ENCODE peak calls at places on chromosomes 2 and 18, in five cellular contexts. M is adrenal gland, H is ascending aorta, P is Caco-2, X is spleen. O is an unnamed sample. For H3K4me1, the result is how much of the 10 kb centered on the place peaks cover.

GRCh38 chr2:31822587-31822986 is 188.2 kb downstream of the MEMO1 start:
- DNase-seq in M (no peak), H (no peak), P (no peak), X (no peak), O (no peak)

GRCh38 chr2:74146929-74147728 is 583 bp downstream of the BOLA3 start:
- DNase-seq in M (peak), H (no peak), P (no peak), X (no peak), O (no peak)

GRCh38 chr2:181575650-181576025 is 81.3 kb downstream of the CERKL start:
- DNase-seq in M (no peak), H (no peak), P (no peak), X (no peak), O (no peak)

GRCh38 chr2:239391286-239392071 is 9.3 kb downstream of the HDAC4 start:
- DNase-seq in M (no peak), H (peak), P (no peak), X (peak), O (no peak)

GRCh38 chr18:23803755-23804154 is 114.5 kb downstream of the LAMA3 start:
- DNase-seq in M (no peak), H (no peak), P (no peak), X (no peak), O (no peak)

GRCh38 chr2:223306371-223306770 is 254.4 kb downstream of the KCNE4 start:
- DNase-seq in M (no peak), H (no peak), P (no peak), X (no peak), O (no peak)

GRCh38 chr2:178756843-178757242 is 50.4 kb downstream of the TTN start:
- DNase-seq in M (no peak), H (no peak), P (no peak), X (no peak), O (no peak)

GRCh38 chr18:77865853-77866252 is 616.2 kb downstream of the GALR1 start:
- DNase-seq in M (no peak), H (no peak), P (no peak), X (no peak), O (no peak)

GRCh38 chr2:12712871-12713270 is 3.9 kb upstream of the TRIB2 start:
- DNase-seq in M (no peak), H (no peak), P (no peak), X (no peak), O (no peak)

GRCh38 chr18:23872701-23873550 is 141.6 kb upstream of the TTC39C start:
- DNase-seq in M (no peak), H (no peak), P (no peak), X (no peak), O (no peak)

GRCh38 chr2:223959688-223960087 is 2.4 kb downstream of the MRPL44 start:
- DNase-seq in M (peak), H (no peak), P (no peak), X (no peak), O (no peak)

GRCh38 chr2:232927041-232927792 is 57.2 kb downstream of the SNORC start:
- DNase-seq in M (peak), H (no peak), P (no peak), X (no peak), O (peak)

GRCh38 chr2:225781991-225782390 is 382.5 kb downstream of the NYAP2 start:
- DNase-seq in M (no peak), H (no peak), P (no peak), X (no peak), O (no peak)

GRCh38 chr2:109481196-109481555 is 132.6 kb downstream of the SEPTIN10 start:
- DNase-seq in M (no peak), H (no peak), P (no peak), X (peak), O (no peak)

GRCh38 chr2:109480486-109481195 is 133.1 kb downstream of the SEPTIN10 start:
- DNase-seq in M (no peak), H (no peak), P (no peak), X (peak), O (no peak)

GRCh38 chr2:109479804-109480203 is 134.0 kb downstream of the SEPTIN10 start:
- DNase-seq in M (no peak), H (no peak), P (no peak), X (peak), O (no peak)

GRCh38 chr2:109476908-109477441 is 136.8 kb downstream of the SEPTIN10 start:
- DNase-seq in M (no peak), H (no peak), P (no peak), X (peak), O (no peak)

GRCh38 chr2:109478906-109479493 is 134.8 kb downstream of the SEPTIN10 start:
- DNase-seq in M (no peak), H (no peak), P (no peak), X (peak), O (no peak)
- H3K4me1 ChIP-seq in M (under half), H (under half), P (under half), X (under half), O (under half)

GRCh38 chr2:197135806-197136205 is 174.8 kb downstream of the ANKRD44 start:
- DNase-seq in M (no peak), H (no peak), P (no peak), X (no peak), O (no peak)
- H3K4me1 ChIP-seq in M (under half), H (under half), P (under half), X (half or more), O (under half)

DNA sequence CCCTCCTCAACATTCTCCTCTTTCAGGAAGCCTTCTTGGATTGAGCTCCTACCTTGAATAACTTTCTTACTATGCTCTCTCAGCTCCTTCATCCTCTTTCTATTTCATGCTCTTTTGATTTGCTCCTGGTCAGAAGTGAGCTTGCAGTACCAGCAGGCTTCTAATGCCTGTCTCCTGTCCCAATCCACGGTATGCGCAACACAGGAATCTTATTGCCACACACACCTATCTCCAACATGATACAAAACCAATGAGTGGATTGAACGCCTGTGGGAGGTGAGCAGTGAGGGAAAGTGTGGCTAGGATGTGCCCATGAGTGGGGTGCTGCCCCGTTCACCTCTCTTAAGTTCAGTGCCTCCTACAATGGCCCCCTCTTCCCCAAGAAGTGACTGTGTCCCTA is 132.8 kb downstream of the CELF4 start:
- DNase-seq in M (no peak), H (no peak), P (no peak), X (no peak), O (no peak)
- H3K4me1 ChIP-seq in M (under half), H (under half), P (under half), X (under half), O (under half)

GRCh38 chr18:22186484-22186971 is 17.1 kb downstream of the GATA6 start:
- DNase-seq in M (peak), H (peak), P (no peak), X (no peak), O (no peak)
- H3K4me1 ChIP-seq in M (half or more), H (under half), P (half or more), X (under half), O (under half)

GRCh38 chr2:68789603-68790002 is 55.0 kb downstream of the ARHGAP25 start:
- DNase-seq in M (no peak), H (no peak), P (no peak), X (peak), O (no peak)
- H3K4me1 ChIP-seq in M (under half), H (under half), P (under half), X (half or more), O (under half)

DNA sequence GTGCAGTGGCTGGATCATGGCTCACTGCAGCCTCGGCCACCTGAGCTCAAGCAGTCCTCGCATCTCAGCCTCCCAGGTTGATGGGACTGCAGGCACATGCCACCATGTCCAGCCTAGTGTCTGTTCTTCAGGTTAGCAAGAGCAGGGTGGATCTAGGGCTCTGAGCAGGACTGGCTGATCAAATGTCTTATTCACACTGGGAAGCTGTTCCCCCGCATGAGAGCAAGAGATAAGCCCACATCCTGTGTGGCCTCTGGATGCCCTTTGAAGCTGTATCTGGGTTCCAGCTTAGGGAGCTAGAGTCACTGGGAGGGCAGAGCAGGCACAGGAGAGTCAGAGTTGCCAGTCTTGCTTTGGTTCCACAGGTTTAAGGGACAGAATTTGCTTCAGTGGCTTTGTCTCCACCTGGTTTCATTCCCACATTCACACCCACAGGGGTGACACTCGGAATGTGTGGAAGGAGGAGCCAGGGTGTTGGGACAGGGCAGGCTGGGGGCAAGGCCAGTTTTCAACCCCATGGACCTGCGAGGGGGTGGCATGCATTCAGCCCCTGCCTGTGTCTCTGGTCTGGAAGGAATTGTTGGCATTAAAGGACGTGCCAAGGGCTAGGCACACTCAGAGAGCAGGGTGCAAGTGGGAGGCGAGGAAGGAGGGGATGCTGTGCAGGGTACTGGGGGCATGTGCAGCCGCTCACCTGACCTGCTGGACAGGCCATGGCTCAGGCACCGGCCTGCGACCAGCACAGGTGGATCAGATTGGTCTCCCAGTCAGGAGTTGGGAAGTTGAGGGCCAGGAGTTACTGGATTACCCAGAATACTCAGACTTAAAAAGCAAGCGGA is 24.5 kb downstream of the PTPN18 start:
- DNase-seq in M (no peak), H (peak), P (no peak), X (no peak), O (peak)
- H3K4me1 ChIP-seq in M (under half), H (under half), P (under half), X (half or more), O (under half)

GRCh38 chr2:88627055-88627855 is at the start of gene EIF2AK3:
- DNase-seq in M (peak), H (peak), P (peak), X (peak), O (peak)
- H3K4me1 ChIP-seq in M (under half), H (under half), P (under half), X (under half), O (under half)

GRCh38 chr2:15543541-15543940 is 17.6 kb downstream of the NBAS start:
- DNase-seq in M (no peak), H (no peak), P (no peak), X (no peak), O (no peak)

GRCh38 chr2:15547100-15547499 is 14.0 kb downstream of the NBAS start:
- DNase-seq in M (no peak), H (no peak), P (no peak), X (no peak), O (no peak)

GRCh38 chr2:15544227-15544626 is 16.9 kb downstream of the NBAS start:
- DNase-seq in M (no peak), H (no peak), P (no peak), X (no peak), O (no peak)

GRCh38 chr2:15548974-15549373 is 12.2 kb downstream of the NBAS start:
- DNase-seq in M (no peak), H (no peak), P (no peak), X (no peak), O (no peak)

DNA sequence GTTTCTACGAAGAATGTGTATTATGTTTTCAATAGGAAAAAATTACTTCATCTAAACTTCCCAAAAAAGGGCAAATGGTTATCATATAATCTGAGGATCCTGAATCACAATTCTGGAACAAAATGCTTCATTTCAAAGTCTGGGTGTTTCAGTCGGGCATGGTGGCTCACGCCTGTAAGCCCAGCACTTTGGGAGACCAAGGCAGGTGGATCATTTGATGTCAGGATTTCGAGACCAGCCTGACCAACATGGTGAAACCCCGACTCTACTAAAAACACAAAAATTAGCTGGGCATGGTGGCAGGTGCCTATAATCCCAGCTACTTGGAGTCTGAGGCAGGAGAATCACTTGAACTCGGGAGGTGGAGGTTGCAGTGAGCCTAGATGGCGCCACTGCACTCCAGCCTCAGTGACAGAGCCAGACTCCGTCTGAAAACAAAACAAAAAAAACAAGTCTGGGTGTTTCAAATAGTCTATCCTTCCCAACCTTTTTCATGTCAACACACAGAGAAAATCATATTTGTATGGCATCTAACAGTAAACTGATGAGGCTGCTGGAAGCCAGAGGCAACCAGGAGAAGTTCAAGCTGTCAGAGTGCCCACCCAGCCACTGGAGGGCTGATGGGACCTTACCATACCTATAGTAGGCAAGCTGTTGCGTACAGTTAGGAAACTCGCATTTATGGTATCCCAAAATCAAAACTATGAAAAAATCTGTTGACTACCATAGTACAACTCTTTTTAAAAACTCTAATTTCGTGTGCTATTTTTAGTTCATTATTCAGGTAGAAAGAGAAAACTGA is 14.6 kb downstream of the NBAS start:
- DNase-seq in M (no peak), H (no peak), P (no peak), X (no peak), O (no peak)
- H3K4me1 ChIP-seq in M (under half), H (under half), P (under half), X (under half), O (under half)

GRCh38 chr2:59237311-59237710 is 996.2 kb upstream of the FANCL start:
- DNase-seq in M (no peak), H (no peak), P (no peak), X (no peak), O (no peak)
- H3K4me1 ChIP-seq in M (under half), H (under half), P (under half), X (under half), O (under half)

DNA sequence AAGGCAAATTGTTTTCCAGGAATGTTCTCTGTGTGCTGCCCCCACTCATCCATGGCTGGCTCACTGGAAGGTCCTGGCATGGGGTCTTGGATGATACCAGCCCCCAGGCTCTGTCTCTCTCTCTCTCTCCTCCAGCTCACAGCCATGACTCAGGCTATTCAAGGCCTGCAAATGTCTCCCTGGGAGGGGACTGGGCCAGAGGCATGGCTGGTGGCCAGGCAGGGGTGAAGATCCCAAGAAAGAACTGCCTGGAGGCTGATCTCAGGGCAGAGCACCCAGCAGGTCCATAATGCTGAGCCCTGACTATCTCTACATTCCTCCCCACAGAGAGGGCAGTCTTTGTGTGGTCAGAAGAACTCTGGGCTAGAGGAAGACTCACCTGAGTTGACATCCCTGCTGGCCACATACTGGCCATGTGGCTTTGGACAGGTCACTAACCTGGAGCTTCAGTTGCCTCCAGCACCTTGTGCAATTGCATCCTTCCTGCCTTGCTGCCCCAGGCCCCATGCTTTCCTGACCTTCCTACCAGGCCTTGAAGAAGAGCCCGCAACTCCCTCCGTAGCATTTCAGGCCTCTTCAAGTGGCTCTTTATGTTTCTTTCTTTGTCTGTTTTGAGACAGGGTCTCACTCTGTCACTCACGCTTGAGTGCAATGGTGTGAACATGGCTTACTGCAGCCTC is 150.4 kb downstream of the ZFP36L2 start:
- DNase-seq in M (peak), H (peak), P (peak), X (peak), O (peak)
- H3K4me1 ChIP-seq in M (under half), H (under half), P (under half), X (under half), O (under half)

O was measured in right cardiac atrium.